ENCODE peak calls at places on chromosomes 5 and 9, in four cellular contexts. B is HFF-Myc; U is activated naive CD4-positive, alpha-beta T cell; M is fibroblast of pulmonary artery. D is an unnamed sample.

GRCh38 chr5:174083041-174083827 is 37.7 kb downstream of the NSG2 start:
- DNase-seq in B (no peak), U (no peak), M (no peak), D (no peak)

GRCh38 chr5:179370490-179371122 is 25.3 kb upstream of the ADAMTS2 start:
- DNase-seq in B (no peak), U (no peak), M (no peak), D (no peak)

GRCh38 chr5:129853588-129853987 is 50.7 kb upstream of the CHSY3 start:
- DNase-seq in B (no peak), U (no peak), M (no peak), D (no peak)

GRCh38 chr5:180135967-180136641 is 64.5 kb upstream of the RNF130 start:
- DNase-seq in B (no peak), U (no peak), M (no peak), D (no peak)

GRCh38 chr5:75465480-75465879 is 45.9 kb downstream of the CERT1 start:
- DNase-seq in B (no peak), U (no peak), M (peak; percentile 89), D (no peak)

GRCh38 chr9:136725612-136726011 is 13.2 kb downstream of the DIPK1B start:
- DNase-seq in B (no peak), U (no peak), M (peak; percentile 59), D (no peak)

GRCh38 chr9:107755267-107755666 is 265.7 kb upstream of the KLF4 start:
- DNase-seq in B (peak; percentile 86), U (no peak), M (peak; percentile 58), D (no peak)

GRCh38 chr9:126459126-126459525 is 132.5 kb downstream of the MVB12B start:
- DNase-seq in B (no peak), U (no peak), M (no peak), D (no peak)

GRCh38 chr9:93682155-93682968 is 106.0 kb downstream of the PHF2 start:
- DNase-seq in B (peak; percentile 15), U (peak; percentile 47), M (peak; percentile 58), D (peak; percentile 4)

GRCh38 chr9:138014570-138014958 is 137.0 kb downstream of the CACNA1B start:
- DNase-seq in B (no peak), U (no peak), M (no peak), D (no peak)

GRCh38 chr5:73280386-73280785 is 107.4 kb downstream of the TMEM174 start:
- DNase-seq in B (no peak), U (no peak), M (no peak), D (no peak)

GRCh38 chr5:109411627-109412026 is 1.9 kb upstream of the PJA2 start:
- DNase-seq in B (peak; percentile 72), U (no peak), M (peak; percentile 94), D (peak; percentile 74)

GRCh38 chr5:170450041-170450660 is 53.7 kb upstream of the KCNIP1 start:
- DNase-seq in B (no peak), U (no peak), M (no peak), D (no peak)

GRCh38 chr5:435961-436640 is 6.9 kb upstream of the EXOC3 start:
- DNase-seq in B (no peak), U (no peak), M (peak; percentile 34), D (no peak)

GRCh38 chr5:10243660-10244240 is 5.9 kb downstream of the ATPSCKMT start:
- DNase-seq in B (no peak), U (no peak), M (no peak), D (no peak)

GRCh38 chr9:136172412-136173079 is 32.4 kb downstream of the LHX3 start:
- DNase-seq in B (no peak), U (no peak), M (no peak), D (no peak)